ENCODE peak calls at places on chromosomes 2 and 18, in five cellular contexts. P is Panc1, Q is GM23338, Z is HCT116, U is GM12878. D is an unnamed sample. For H3K4me1, the result is how much of the 10 kb centered on the place peaks cover.

GRCh38 chr2:149617476-149617875 is 29.9 kb upstream of the MMADHC start:
- DNase-seq in P (no peak), Q (no peak), Z (no peak), U (no peak), D (no peak)

GRCh38 chr18:22250591-22250996 is 81.2 kb downstream of the GATA6 start:
- DNase-seq in P (no peak), Q (no peak), Z (peak), U (no peak), D (no peak)

GRCh38 chr18:434410-434809 is 66.1 kb downstream of the COLEC12 start:
- DNase-seq in P (no peak), Q (no peak), Z (no peak), U (no peak), D (no peak)

GRCh38 chr2:233470839-233471238 is 95.7 kb downstream of the USP40 start:
- DNase-seq in P (no peak), Q (no peak), Z (no peak), U (no peak), D (no peak)

GRCh38 chr2:31739156-31739555 is 158.4 kb upstream of the SRD5A2 start:
- DNase-seq in P (no peak), Q (no peak), Z (no peak), U (no peak), D (no peak)

GRCh38 chr2:58939388-58939787 is 698.3 kb upstream of the FANCL start:
- DNase-seq in P (no peak), Q (no peak), Z (no peak), U (no peak), D (no peak)

GRCh38 chr2:183186766-183187165 is 62.5 kb downstream of the NUP35 start:
- DNase-seq in P (no peak), Q (no peak), Z (no peak), U (no peak), D (no peak)

GRCh38 chr2:120984452-120985173 is 248.9 kb downstream of the GLI2 start:
- DNase-seq in P (no peak), Q (no peak), Z (no peak), U (no peak), D (no peak)

GRCh38 chr2:2847131-2847740 is 516.2 kb upstream of the MYT1L start:
- DNase-seq in P (no peak), Q (no peak), Z (no peak), U (no peak), D (no peak)

GRCh38 chr2:92073815-92074548 is 2797.2 kb upstream of the TEKT4 start:
- DNase-seq in P (no peak), Q (no peak), Z (no peak), U (no peak), D (no peak)

GRCh38 chr18:63298393-63299015 is 21.1 kb downstream of the BCL2 start:
- DNase-seq in P (no peak), Q (no peak), Z (no peak), U (no peak), D (no peak)

GRCh38 chr18:63444567-63444966 is 22.3 kb upstream of the VPS4B start:
- DNase-seq in P (no peak), Q (no peak), Z (no peak), U (no peak), D (peak)

GRCh38 chr2:199627417-199627816 is 169.7 kb upstream of the SATB2 start:
- DNase-seq in P (no peak), Q (no peak), Z (no peak), U (no peak), D (no peak)

GRCh38 chr2:3111267-3111666 is 266.4 kb downstream of the EIPR1 start:
- DNase-seq in P (no peak), Q (no peak), Z (no peak), U (no peak), D (peak)

GRCh38 chr2:50746526-50746925 is 285.4 kb downstream of the NRXN1 start:
- DNase-seq in P (no peak), Q (peak), Z (peak), U (no peak), D (no peak)

GRCh38 chr18:63320690-63321265 is 1.2 kb upstream of the BCL2 start:
- DNase-seq in P (no peak), Q (peak), Z (no peak), U (no peak), D (no peak)

GRCh38 chr2:48218169-48218568 is 311.8 kb upstream of the STON1 start:
- DNase-seq in P (no peak), Q (no peak), Z (no peak), U (no peak), D (no peak)

GRCh38 chr2:74181739-74182138 is 3.1 kb upstream of the MOB1A start:
- DNase-seq in P (no peak), Q (no peak), Z (no peak), U (peak), D (no peak)

GRCh38 chr2:36371070-36371962 is 15.7 kb downstream of the CRIM1 start:
- DNase-seq in P (no peak), Q (no peak), Z (no peak), U (no peak), D (no peak)

GRCh38 chr2:8682719-8683667 is 1.1 kb downstream of the ID2 start:
- DNase-seq in P (no peak), Q (peak), Z (peak), U (no peak), D (no peak)

GRCh38 chr2:86360781-86361180 is 23.4 kb upstream of the REEP1 start:
- DNase-seq in P (no peak), Q (peak), Z (no peak), U (no peak), D (peak)

GRCh38 chr2:98588880-98589425 is 19.4 kb downstream of the COA5 start:
- DNase-seq in P (no peak), Q (no peak), Z (no peak), U (no peak), D (peak)

GRCh38 chr2:132252191-132252893 is 90.6 kb upstream of the ANKRD30BL start:
- DNase-seq in P (no peak), Q (no peak), Z (no peak), U (no peak), D (no peak)

GRCh38 chr2:88590998-88591613 is 36.2 kb downstream of the EIF2AK3 start:
- DNase-seq in P (peak), Q (peak), Z (peak), U (peak), D (peak)

GRCh38 chr2:67846341-67847070 is 216.3 kb downstream of the C1D start:
- DNase-seq in P (peak), Q (peak), Z (peak), U (no peak), D (peak)

GRCh38 chr2:236657215-236657614 is 87.6 kb downstream of the ACKR3 start:
- DNase-seq in P (no peak), Q (no peak), Z (no peak), U (no peak), D (peak)

GRCh38 chr2:43207553-43208300 is 18.7 kb downstream of the ZFP36L2 start:
- DNase-seq in P (no peak), Q (peak), Z (no peak), U (no peak), D (no peak)

GRCh38 chr2:145027073-145027459 is 507.1 kb upstream of the ZEB2 start:
- DNase-seq in P (no peak), Q (no peak), Z (no peak), U (no peak), D (no peak)

GRCh38 chr18:59617468-59617932 is 79.7 kb downstream of the CCBE1 start:
- DNase-seq in P (no peak), Q (no peak), Z (no peak), U (no peak), D (no peak)

GRCh38 chr2:200758341-200758740 is 53.4 kb upstream of the BZW1 start:
- DNase-seq in P (no peak), Q (no peak), Z (no peak), U (no peak), D (no peak)

GRCh38 chr2:99827296-99827999 is 314.9 kb downstream of the AFF3 start:
- DNase-seq in P (no peak), Q (no peak), Z (no peak), U (no peak), D (no peak)

GRCh38 chr2:231615058-231615671 is 22.5 kb downstream of the TEX44 start:
- DNase-seq in P (no peak), Q (peak), Z (no peak), U (no peak), D (no peak)

GRCh38 chr18:11489266-11489899 is 120.0 kb upstream of the SLC35G4 start:
- DNase-seq in P (no peak), Q (no peak), Z (no peak), U (no peak), D (no peak)

GRCh38 chr2:241003369-241003768 is 5.0 kb downstream of the SNED1 start:
- DNase-seq in P (no peak), Q (no peak), Z (no peak), U (no peak), D (peak)

GRCh38 chr2:9107168-9108025 is 99.2 kb upstream of the ASAP2 start:
- DNase-seq in P (no peak), Q (no peak), Z (no peak), U (no peak), D (no peak)

GRCh38 chr2:44802409-44803099 is 138.9 kb upstream of the SIX3 start:
- DNase-seq in P (no peak), Q (peak), Z (no peak), U (no peak), D (no peak)

GRCh38 chr2:45668509-45668908 is 17.0 kb downstream of the PRKCE start:
- DNase-seq in P (no peak), Q (no peak), Z (no peak), U (no peak), D (no peak)

GRCh38 chr2:83251473-83251872 is 1207.6 kb downstream of the SUCLG1 start:
- DNase-seq in P (no peak), Q (no peak), Z (no peak), U (no peak), D (no peak)

DNA sequence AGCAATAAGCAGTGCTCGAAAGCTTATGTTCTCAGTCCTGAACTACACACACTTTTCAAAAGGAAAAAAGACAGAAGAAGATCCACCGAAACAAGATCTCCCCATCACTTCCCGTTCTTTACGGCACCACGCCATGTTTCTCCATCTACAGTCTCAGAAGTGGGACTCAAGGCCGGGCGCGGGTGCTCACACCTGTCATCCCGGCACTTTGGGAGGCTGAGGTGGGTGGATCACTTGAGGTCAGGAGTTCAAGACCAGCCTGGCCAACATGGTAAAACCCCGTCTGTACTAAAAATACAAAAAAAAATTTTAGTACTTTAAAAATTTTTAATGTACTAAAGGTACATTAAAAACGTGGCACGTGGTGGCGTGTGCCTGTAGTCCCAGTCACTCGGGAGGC is 31.2 kb downstream of the ZNF516 start:
- DNase-seq in P (no peak), Q (no peak), Z (no peak), U (no peak), D (no peak)
- H3K4me1 ChIP-seq in P (under half), Q (under half), Z (under half), U (under half), D (under half)

GRCh38 chr2:11571170-11571569 is 37.3 kb downstream of the GREB1 start:
- DNase-seq in P (no peak), Q (no peak), Z (no peak), U (no peak), D (no peak)
- TF ChIP-seq POLR2AphosphoS5 in P (no peak), Q (no peak), Z (no peak), U (no peak), D (peak)

DNA sequence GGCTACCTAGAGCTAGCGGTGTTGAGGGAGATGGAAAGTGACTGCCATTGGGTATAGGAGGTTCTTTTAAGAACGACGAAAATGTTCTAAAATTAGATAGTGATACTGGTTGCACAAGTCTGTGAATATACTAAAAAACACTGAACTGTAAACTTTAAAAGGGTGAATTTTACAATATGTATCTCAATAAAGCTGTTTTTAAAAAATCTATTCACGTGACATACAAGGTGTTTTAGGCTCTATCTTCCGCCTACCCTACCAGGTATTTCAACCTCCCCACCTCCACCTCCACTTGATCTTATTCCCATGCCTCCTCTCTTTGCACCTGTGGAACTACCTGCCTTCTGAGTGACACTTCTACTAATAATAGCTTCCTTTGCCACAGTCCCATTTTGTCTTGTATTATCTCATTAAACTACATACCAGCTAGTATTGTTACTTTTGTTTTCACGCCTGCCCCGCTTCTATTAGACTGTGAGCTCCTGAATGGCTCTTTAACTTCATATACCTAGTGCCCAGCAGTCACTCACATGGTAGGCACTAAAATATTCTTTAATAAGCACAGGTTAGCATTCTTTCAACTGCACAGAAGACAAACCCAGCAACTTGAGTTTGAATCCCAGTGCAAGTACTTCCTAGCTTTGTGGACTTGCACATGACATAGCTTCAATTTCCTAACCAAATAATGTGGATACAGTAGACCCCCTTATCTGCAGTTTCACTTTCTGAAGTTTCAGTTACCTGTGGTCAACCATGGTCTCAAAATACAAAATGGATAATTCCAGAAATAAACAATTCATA is 9.3 kb downstream of the ITSN2 start:
- DNase-seq in P (no peak), Q (no peak), Z (no peak), U (no peak), D (no peak)
- H3K4me1 ChIP-seq in P (under half), Q (under half), Z (under half), U (under half), D (half or more)

DNA sequence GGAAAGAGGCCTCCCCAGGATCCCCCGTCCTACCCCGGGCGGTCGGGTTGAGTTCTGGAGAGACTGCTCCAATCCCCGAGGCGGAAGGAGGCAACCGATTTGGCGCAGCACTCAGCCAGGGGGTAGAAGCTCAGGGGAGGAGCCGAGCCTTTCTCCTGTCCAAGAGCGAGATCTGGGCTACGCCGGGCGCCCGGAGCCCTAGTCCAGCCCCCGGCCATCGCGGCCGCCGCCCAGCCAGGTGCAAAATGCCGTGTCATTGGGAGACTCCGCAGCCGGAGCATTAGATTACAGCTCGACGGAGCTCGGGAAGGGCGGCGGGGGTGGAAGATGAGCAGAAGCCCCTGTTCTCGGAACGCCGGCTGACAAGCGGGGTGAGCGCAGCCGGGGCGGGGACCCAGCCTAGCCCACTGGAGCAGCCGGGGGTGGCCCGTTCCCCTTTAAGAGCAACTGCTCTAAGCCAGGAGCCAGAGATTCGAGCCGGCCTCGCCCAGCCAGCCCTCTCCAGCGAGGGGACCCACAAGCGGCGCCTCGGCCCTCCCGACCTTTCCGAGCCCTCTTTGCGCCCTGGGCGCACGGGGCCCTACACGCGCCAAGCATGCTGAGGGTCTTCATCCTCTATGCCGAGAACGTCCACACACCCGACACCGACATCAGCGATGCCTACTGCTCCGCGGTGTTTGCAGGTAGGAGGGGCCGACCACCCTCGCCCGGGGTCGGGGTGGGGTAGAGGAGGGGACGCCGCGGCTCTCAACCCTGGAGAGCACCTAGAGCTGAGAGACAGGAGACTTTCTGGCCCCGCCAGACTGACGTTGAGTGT is at the start of gene DYSF:
- DNase-seq in P (no peak), Q (peak), Z (no peak), U (no peak), D (peak)
- TF ChIP-seq POLR2AphosphoS5 in P (no peak), Q (peak), Z (no peak), U (no peak), D (no peak)

DNA sequence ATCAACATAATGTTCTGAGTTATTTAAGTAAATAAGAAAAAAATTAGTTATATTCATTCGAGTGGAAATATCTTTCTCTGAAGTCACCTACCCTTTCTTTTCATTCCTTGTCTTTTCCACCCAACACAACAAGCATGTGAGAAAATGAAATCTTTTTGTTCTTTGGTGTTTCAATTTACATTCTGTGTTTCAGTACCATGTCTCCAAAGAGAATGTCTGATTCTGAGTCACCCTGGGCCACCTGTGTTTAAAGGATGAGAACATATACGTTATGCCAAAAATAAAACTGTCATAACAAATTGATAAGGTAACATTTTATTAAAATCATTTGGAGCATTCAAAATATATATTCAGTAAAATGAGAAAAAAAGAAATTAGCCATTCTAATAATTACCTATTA is 470.8 kb downstream of the ZNF804A start:
- DNase-seq in P (no peak), Q (no peak), Z (no peak), U (no peak), D (no peak)
- H3K4me1 ChIP-seq in P (under half), Q (under half), Z (under half), U (under half), D (under half)

GRCh38 chr2:12686708-12687107 is 30.0 kb upstream of the TRIB2 start:
- DNase-seq in P (no peak), Q (no peak), Z (no peak), U (no peak), D (peak)
- TF ChIP-seq POLR2AphosphoS5 in P (no peak), Q (no peak), Z (no peak), U (no peak), D (no peak)